ENCODE peak calls at places on chromosomes 7 and 10, in four cellular contexts. K, T, J and X are unnamed samples.

GRCh38 chr7:35624299-35625186 is 70.4 kb downstream of the HERPUD2 start:
- DNase-seq in K (peak; percentile 31), T (peak; percentile 76), J (peak; percentile 69), X (peak; percentile 23)

GRCh38 chr7:33720139-33720538 is 185.2 kb upstream of the BMPER start:
- DNase-seq in K (no peak), T (no peak), J (no peak), X (no peak)

GRCh38 chr7:121204537-121204936 is 124.3 kb upstream of the WNT16 start:
- DNase-seq in K (no peak), T (peak; percentile 20), J (no peak), X (no peak)

GRCh38 chr10:132626019-132626760 is 88.6 kb downstream of the INPP5A start:
- DNase-seq in K (no peak), T (no peak), J (no peak), X (no peak)

GRCh38 chr10:132722980-132723970 is 62.7 kb downstream of the NKX6-2 start:
- DNase-seq in K (no peak), T (no peak), J (no peak), X (no peak)

GRCh38 chr10:91772869-91773268 is 25.4 kb upstream of the TNKS2 start:
- DNase-seq in K (no peak), T (no peak), J (no peak), X (no peak)

GRCh38 chr7:55271069-55271468 is 94.1 kb upstream of the LANCL2 start:
- DNase-seq in K (no peak), T (no peak), J (no peak), X (no peak)

GRCh38 chr7:44985033-44985695 is 6.3 kb upstream of the MYO1G start:
- DNase-seq in K (no peak), T (peak; percentile 33), J (no peak), X (no peak)

GRCh38 chr7:101017099-101017777 is 2.6 kb upstream of the MUC17 start:
- DNase-seq in K (peak; percentile 62), T (peak; percentile 82), J (peak; percentile 89), X (no peak)
- TF ChIP-seq ELF1 in K (no peak), T (peak; percentile 45), J (peak; percentile 46), X (no peak)

GRCh38 chr7:82444220-82445049 is 858 bp upstream of the CACNA2D1 start:
- DNase-seq in K (no peak), T (no peak), J (no peak), X (no peak)

GRCh38 chr7:82441916-82442478 is 1.6 kb downstream of the CACNA2D1 start:
- DNase-seq in K (no peak), T (peak; percentile 23), J (no peak), X (no peak)

GRCh38 chr7:82443801-82444219 is 233 bp upstream of the CACNA2D1 start:
- DNase-seq in K (no peak), T (peak; percentile 97), J (no peak), X (no peak)

GRCh38 chr7:82442492-82443043 is 1.0 kb downstream of the CACNA2D1 start:
- DNase-seq in K (no peak), T (peak; percentile 62), J (no peak), X (no peak)

GRCh38 chr7:82443044-82443800 is at the start of gene CACNA2D1:
- DNase-seq in K (no peak), T (peak; percentile 86), J (peak; percentile 7), X (no peak)
- TF ChIP-seq ELF1 in K (no peak), T (no peak), J (no peak), X (no peak)

GRCh38 chr7:2479276-2480070 is 3.3 kb upstream of the GRIFIN start:
- DNase-seq in K (no peak), T (no peak), J (no peak), X (no peak)

GRCh38 chr7:2478800-2479199 is 2.6 kb upstream of the GRIFIN start:
- DNase-seq in K (no peak), T (no peak), J (no peak), X (no peak)

GRCh38 chr7:2476776-2477446 is 713 bp upstream of the GRIFIN start:
- DNase-seq in K (no peak), T (no peak), J (no peak), X (no peak)

GRCh38 chr7:2477447-2478386 is 1.5 kb upstream of the GRIFIN start:
- DNase-seq in K (peak; percentile 34), T (peak; percentile 100), J (peak; percentile 80), X (peak; percentile 16)

GRCh38 chr7:2478387-2478760 is 2.2 kb upstream of the GRIFIN start:
- DNase-seq in K (no peak), T (no peak), J (no peak), X (no peak)
- TF ChIP-seq ELF1 in K (no peak), T (no peak), J (no peak), X (no peak)

DNA sequence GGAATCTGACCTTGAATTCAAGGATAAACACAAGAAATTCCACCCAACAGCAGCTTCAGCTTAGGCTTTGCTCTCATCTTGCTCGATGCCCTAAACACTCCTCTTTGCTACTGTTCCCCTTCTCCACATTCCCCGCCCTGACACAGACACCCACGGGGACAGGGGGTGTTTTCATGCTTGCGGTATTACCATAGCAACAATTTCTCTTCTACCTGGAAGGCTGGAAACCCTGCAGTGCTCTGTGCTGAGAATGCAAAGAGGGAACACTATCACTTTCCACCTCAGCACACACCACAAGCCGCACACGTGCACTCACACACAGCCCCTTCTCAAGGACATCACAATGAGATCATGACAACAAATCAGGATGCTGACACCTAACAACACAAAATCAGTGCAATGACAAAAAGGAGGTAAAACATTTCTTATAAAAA is 81.5 kb downstream of the RNF216 start:
- DNase-seq in K (no peak), T (no peak), J (no peak), X (no peak)
- TF ChIP-seq ELF1 in K (no peak), T (no peak), J (no peak), X (no peak)

GRCh38 chr10:120979435-120980315 is 128.5 kb downstream of the WDR11 start:
- DNase-seq in K (peak; percentile 16), T (peak; percentile 84), J (no peak), X (peak; percentile 62)
- TF ChIP-seq ELF1 in K (no peak), T (no peak), J (no peak), X (no peak)

DNA sequence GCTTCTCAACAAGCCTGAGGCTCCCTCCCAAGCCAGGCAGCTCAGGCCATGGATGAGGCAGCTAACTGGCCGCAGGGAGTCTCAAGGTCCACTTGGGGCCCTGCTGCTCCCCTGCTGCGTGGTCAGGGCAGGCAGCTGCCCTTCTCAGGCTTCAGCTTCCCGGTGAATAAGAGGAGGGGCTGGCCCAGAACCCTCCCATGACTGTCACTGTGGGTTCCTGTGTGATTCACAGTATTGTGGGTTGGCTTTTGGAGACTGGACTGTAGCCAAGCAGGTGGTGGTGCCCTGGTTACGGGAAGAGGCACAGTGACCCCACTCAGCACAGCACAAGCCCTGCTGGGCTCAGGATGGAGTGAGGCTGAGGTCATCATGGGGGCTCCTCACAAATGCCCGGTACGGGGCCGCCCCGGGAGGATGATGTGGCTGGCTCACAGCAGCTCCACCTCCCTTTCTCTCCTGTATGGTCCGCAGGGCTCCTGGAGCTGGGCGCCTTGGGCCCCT is 189.8 kb downstream of the HECW1 start:
- DNase-seq in K (peak; percentile 29), T (no peak), J (no peak), X (no peak)
- TF ChIP-seq ELF1 in K (no peak), T (no peak), J (no peak), X (no peak)